ENCODE peak calls at places on chromosomes 13 and 19, in seven cellular contexts. V is SK-N-SH, E is GM12878, G is HepG2, R is H1, S is HCT116, T is K562. K is an unnamed sample.

GRCh38 chr13:28337196-28338045 is 157.5 kb downstream of the FLT1 start:
- DNase-seq in V (no peak), E (no peak), G (no peak), R (no peak), S (no peak), T (no peak), K (no peak)

GRCh38 chr13:93690139-93690538 is 463.5 kb downstream of the GPC6 start:
- DNase-seq in V (no peak), E (no peak), G (peak), R (no peak), S (no peak), T (no peak), K (peak)

GRCh38 chr19:14843587-14843986 is 5.1 kb downstream of the OR7A10 start:
- DNase-seq in V (no peak), E (no peak), G (no peak), R (no peak), S (no peak), T (no peak), K (no peak)

GRCh38 chr19:8116437-8117293 is 32.7 kb downstream of the FBN3 start:
- DNase-seq in V (no peak), E (no peak), G (no peak), R (no peak), S (no peak), T (no peak), K (peak)

GRCh38 chr19:24000656-24001055 is 86.0 kb downstream of the ZNF726 start:
- DNase-seq in V (no peak), E (no peak), G (no peak), R (no peak), S (no peak), T (no peak), K (peak)

GRCh38 chr13:113839536-113840204 is 24.2 kb downstream of the GAS6 start:
- DNase-seq in V (no peak), E (no peak), G (no peak), R (no peak), S (no peak), T (no peak), K (no peak)

GRCh38 chr19:23823952-23824389 is 65.3 kb upstream of the ZNF681 start:
- DNase-seq in V (peak), E (peak), G (peak), R (no peak), S (no peak), T (peak), K (peak)

GRCh38 chr19:8468761-8469458 is 24.1 kb downstream of the HNRNPM start:
- DNase-seq in V (peak), E (no peak), G (no peak), R (no peak), S (no peak), T (no peak), K (no peak)

GRCh38 chr13:41019027-41019487 is at the start of gene ELF1:
- DNase-seq in V (no peak), E (peak), G (peak), R (no peak), S (peak), T (peak), K (peak)

GRCh38 chr13:112680741-112681360 is 9.0 kb upstream of the ATP11A start:
- DNase-seq in V (no peak), E (no peak), G (no peak), R (peak), S (no peak), T (no peak), K (no peak)

GRCh38 chr19:9673912-9674668 is 810 bp downstream of the ZNF562 start:
- DNase-seq in V (no peak), E (peak), G (peak), R (no peak), S (peak), T (no peak), K (no peak)

GRCh38 chr13:98263841-98264240 is 86.8 kb upstream of the RNF113B start:
- DNase-seq in V (no peak), E (no peak), G (no peak), R (no peak), S (no peak), T (no peak), K (no peak)

GRCh38 chr13:112441779-112442310 is 65.7 kb downstream of the SPACA7 start:
- DNase-seq in V (no peak), E (no peak), G (no peak), R (no peak), S (no peak), T (no peak), K (no peak)

GRCh38 chr19:408441-409005 is 424 bp downstream of the C2CD4C start:
- DNase-seq in V (peak), E (no peak), G (no peak), R (peak), S (no peak), T (no peak), K (no peak)

GRCh38 chr19:39996218-39996810 is 546 bp upstream of the ZNF546 start:
- DNase-seq in V (peak), E (peak), G (peak), R (no peak), S (peak), T (peak), K (peak)

GRCh38 chr13:100235311-100235901 is 146.5 kb downstream of the PCCA start:
- DNase-seq in V (peak), E (no peak), G (peak), R (no peak), S (peak), T (peak), K (peak)

GRCh38 chr13:113947321-113948033 is 26.4 kb downstream of the C13orf46 start:
- DNase-seq in V (no peak), E (no peak), G (no peak), R (no peak), S (peak), T (peak), K (peak)

GRCh38 chr19:11096210-11096841 is 7.1 kb downstream of the LDLR start:
- DNase-seq in V (no peak), E (peak), G (no peak), R (no peak), S (no peak), T (no peak), K (no peak)

GRCh38 chr19:6442087-6442688 is 8.6 kb upstream of the SLC25A41 start:
- DNase-seq in V (no peak), E (no peak), G (no peak), R (no peak), S (no peak), T (no peak), K (no peak)

GRCh38 chr19:15291666-15292065 is 40.7 kb downstream of the BRD4 start:
- DNase-seq in V (no peak), E (no peak), G (no peak), R (no peak), S (no peak), T (no peak), K (no peak)

GRCh38 chr19:35107541-35107939 is 8.1 kb upstream of the FXYD3 start:
- DNase-seq in V (no peak), E (no peak), G (peak), R (no peak), S (peak), T (peak), K (no peak)

GRCh38 chr19:4502282-4503223 is 15.7 kb downstream of the PLIN4 start:
- DNase-seq in V (no peak), E (no peak), G (no peak), R (no peak), S (no peak), T (no peak), K (no peak)

GRCh38 chr13:73325351-73326214 is 266.8 kb downstream of the KLF5 start:
- DNase-seq in V (no peak), E (no peak), G (peak), R (no peak), S (no peak), T (no peak), K (no peak)

DNA sequence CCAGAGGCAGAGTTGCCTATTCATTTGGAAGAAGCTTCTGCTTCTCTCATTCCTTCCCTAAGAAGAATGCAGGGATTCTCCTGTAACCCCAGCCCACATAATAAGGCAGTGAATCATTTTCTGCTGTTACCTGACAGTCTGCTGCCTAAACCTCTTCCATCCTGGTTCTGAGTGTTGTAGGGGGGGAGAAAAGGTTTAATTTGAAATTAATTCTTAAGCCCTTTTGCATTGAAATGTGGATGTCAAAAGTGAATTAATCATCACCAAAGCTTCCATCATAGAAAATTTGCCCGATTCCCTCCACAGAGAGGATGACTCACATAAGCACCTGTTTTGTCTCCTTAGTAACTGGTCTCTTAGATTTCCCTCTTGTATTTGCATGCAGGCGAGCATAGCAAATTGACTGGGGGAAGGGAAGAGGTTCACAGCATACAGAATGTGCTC is 146.7 kb upstream of the FNDC3A start:
- DNase-seq in V (peak), E (no peak), G (no peak), R (no peak), S (no peak), T (no peak), K (no peak)
- TF ChIP-seq JUND in V (peak), E (no peak), G (no peak), R (peak), S (no peak), T (no peak), K (no peak)

GRCh38 chr19:53581871-53582279 is 43.9 kb downstream of the ZNF331 start:
- DNase-seq in V (no peak), E (no peak), G (no peak), R (peak), S (no peak), T (no peak), K (no peak)
- TF ChIP-seq JUND in V (no peak), E (no peak), G (no peak), R (no peak), S (no peak), T (no peak), K (no peak)

DNA sequence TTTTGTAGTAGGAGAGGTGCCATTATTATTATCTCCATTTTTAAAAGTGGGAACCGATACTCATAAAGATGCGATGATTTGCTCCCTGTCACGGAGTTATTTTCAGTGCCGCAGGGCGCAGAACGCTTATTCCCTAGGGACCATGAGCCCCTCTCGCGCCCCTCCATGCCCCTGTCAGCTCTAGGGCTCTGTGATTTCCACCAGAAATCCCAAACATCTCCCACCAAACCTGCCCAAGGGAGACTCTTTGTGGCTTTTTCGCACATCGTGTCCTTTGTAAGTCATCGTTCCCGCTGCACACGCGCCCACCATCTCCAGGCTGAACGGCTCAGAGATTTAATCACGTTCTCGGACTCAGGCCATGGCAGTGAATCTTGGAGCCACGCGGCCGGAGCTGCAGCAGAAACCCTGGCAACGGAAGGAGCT is 105.1 kb downstream of the DNAJC15 start:
- DNase-seq in V (peak), E (no peak), G (no peak), R (no peak), S (no peak), T (no peak), K (no peak)
- TF ChIP-seq JUND in V (no peak), E (no peak), G (no peak), R (no peak), S (no peak), T (no peak), K (no peak)

GRCh38 chr19:21586341-21587116 is 81.1 kb downstream of the ZNF429 start:
- DNase-seq in V (peak), E (no peak), G (no peak), R (peak), S (no peak), T (no peak), K (peak)
- TF ChIP-seq JUND in V (no peak), E (no peak), G (no peak), R (no peak), S (no peak), T (no peak), K (no peak)